ENCODE peak calls at places on chromosomes 16 and 17, in five cellular contexts. One of them, this sample, is unnamed. For H3K4me1, the result is how much of the 10 kb centered on the place peaks cover.

GRCh38 chr16:19753815-19754643 is 36.0 kb downstream of the IQCK start:
- DNase-seq in cardiac muscle cell: no peak
- DNase-seq in left lung: no peak
- DNase-seq in hepatocyte: peak
- DNase-seq in GM23248: peak
- DNase-seq in this sample: no peak

GRCh38 chr17:2950846-2951245 is 112.6 kb downstream of the OR1D5 start:
- DNase-seq in left lung: no peak
- DNase-seq in GM23248: no peak
- DNase-seq in hepatocyte: no peak
- DNase-seq in cardiac muscle cell: no peak
- DNase-seq in this sample: no peak

GRCh38 chr16:88938933-88939813 is 37.8 kb downstream of the CBFA2T3 start:
- DNase-seq in left lung: no peak
- DNase-seq in cardiac muscle cell: no peak
- DNase-seq in GM23248: peak
- DNase-seq in hepatocyte: no peak
- DNase-seq in this sample: no peak

GRCh38 chr17:77146882-77147281 is 6.1 kb downstream of the SEC14L1 start:
- DNase-seq in GM23248: no peak
- DNase-seq in hepatocyte: peak
- DNase-seq in left lung: peak
- DNase-seq in cardiac muscle cell: no peak
- DNase-seq in this sample: no peak

GRCh38 chr17:5705081-5705875 is 121.0 kb upstream of the NLRP1 start:
- DNase-seq in hepatocyte: no peak
- DNase-seq in cardiac muscle cell: peak
- DNase-seq in GM23248: peak
- DNase-seq in left lung: no peak
- DNase-seq in this sample: no peak

GRCh38 chr16:65829076-65829475 is 537.4 kb upstream of the CDH5 start:
- DNase-seq in hepatocyte: no peak
- DNase-seq in left lung: no peak
- DNase-seq in GM23248: no peak
- DNase-seq in cardiac muscle cell: no peak
- DNase-seq in this sample: no peak

GRCh38 chr16:57604177-57604576 is 24.3 kb upstream of the ADGRG1 start:
- DNase-seq in hepatocyte: no peak
- DNase-seq in left lung: peak
- DNase-seq in GM23248: no peak
- DNase-seq in cardiac muscle cell: no peak
- DNase-seq in this sample: no peak

GRCh38 chr16:13957197-13958078 is 37.5 kb downstream of the ERCC4 start:
- DNase-seq in hepatocyte: peak
- DNase-seq in GM23248: peak
- DNase-seq in cardiac muscle cell: no peak
- DNase-seq in left lung: peak
- DNase-seq in this sample: no peak

GRCh38 chr17:1793447-1793806 is 31.6 kb downstream of the SERPINF1 start:
- DNase-seq in GM23248: peak
- DNase-seq in hepatocyte: no peak
- DNase-seq in cardiac muscle cell: no peak
- DNase-seq in left lung: no peak
- DNase-seq in this sample: no peak

GRCh38 chr17:73262676-73263642 is 1.3 kb upstream of the CPSF4L start:
- DNase-seq in cardiac muscle cell: no peak
- DNase-seq in GM23248: no peak
- DNase-seq in left lung: no peak
- DNase-seq in hepatocyte: no peak
- DNase-seq in this sample: no peak
- H3K4me3 ChIP-seq in cardiac muscle cell: no peak
- H3K4me3 ChIP-seq in GM23248: no peak
- H3K4me3 ChIP-seq in left lung: no peak
- H3K4me3 ChIP-seq in hepatocyte: no peak
- H3K4me3 ChIP-seq in this sample: no peak

GRCh38 chr17:81683208-81683583 is 401 bp downstream of the ARL16 start:
- DNase-seq in GM23248: peak
- DNase-seq in left lung: no peak
- DNase-seq in cardiac muscle cell: no peak
- DNase-seq in hepatocyte: no peak
- DNase-seq in this sample: no peak
- H3K4me1 ChIP-seq in GM23248: under half
- H3K4me1 ChIP-seq in left lung: under half
- H3K4me1 ChIP-seq in cardiac muscle cell: under half
- H3K4me1 ChIP-seq in hepatocyte: under half
- H3K4me1 ChIP-seq in this sample: under half

GRCh38 chr17:58525239-58525638 is 10.8 kb upstream of the MTMR4 start:
- DNase-seq in cardiac muscle cell: no peak
- DNase-seq in GM23248: peak
- DNase-seq in left lung: no peak
- DNase-seq in hepatocyte: peak
- DNase-seq in this sample: no peak
- H3K4me3 ChIP-seq in cardiac muscle cell: no peak
- H3K4me3 ChIP-seq in GM23248: no peak
- H3K4me3 ChIP-seq in left lung: no peak
- H3K4me3 ChIP-seq in hepatocyte: no peak
- H3K4me3 ChIP-seq in this sample: no peak

GRCh38 chr16:69772560-69773254 is 10.6 kb downstream of the WWP2 start:
- DNase-seq in hepatocyte: no peak
- DNase-seq in GM23248: peak
- DNase-seq in left lung: no peak
- DNase-seq in cardiac muscle cell: no peak
- DNase-seq in this sample: no peak
- H3K4me1 ChIP-seq in hepatocyte: under half
- H3K4me1 ChIP-seq in GM23248: under half
- H3K4me1 ChIP-seq in left lung: half or more
- H3K4me1 ChIP-seq in cardiac muscle cell: under half
- H3K4me1 ChIP-seq in this sample: under half

GRCh38 chr16:71453051-71453450 is 9.0 kb downstream of the ZNF23 start:
- DNase-seq in left lung: no peak
- DNase-seq in hepatocyte: no peak
- DNase-seq in GM23248: no peak
- DNase-seq in cardiac muscle cell: no peak
- DNase-seq in this sample: no peak

GRCh38 chr16:71449020-71449419 is 7.2 kb upstream of the TLE7 start:
- DNase-seq in hepatocyte: no peak
- DNase-seq in cardiac muscle cell: no peak
- DNase-seq in GM23248: no peak
- DNase-seq in left lung: no peak
- DNase-seq in this sample: no peak

GRCh38 chr16:71443714-71444113 is 1.9 kb upstream of the TLE7 start:
- DNase-seq in left lung: no peak
- DNase-seq in GM23248: no peak
- DNase-seq in cardiac muscle cell: no peak
- DNase-seq in hepatocyte: no peak
- DNase-seq in this sample: no peak

DNA sequence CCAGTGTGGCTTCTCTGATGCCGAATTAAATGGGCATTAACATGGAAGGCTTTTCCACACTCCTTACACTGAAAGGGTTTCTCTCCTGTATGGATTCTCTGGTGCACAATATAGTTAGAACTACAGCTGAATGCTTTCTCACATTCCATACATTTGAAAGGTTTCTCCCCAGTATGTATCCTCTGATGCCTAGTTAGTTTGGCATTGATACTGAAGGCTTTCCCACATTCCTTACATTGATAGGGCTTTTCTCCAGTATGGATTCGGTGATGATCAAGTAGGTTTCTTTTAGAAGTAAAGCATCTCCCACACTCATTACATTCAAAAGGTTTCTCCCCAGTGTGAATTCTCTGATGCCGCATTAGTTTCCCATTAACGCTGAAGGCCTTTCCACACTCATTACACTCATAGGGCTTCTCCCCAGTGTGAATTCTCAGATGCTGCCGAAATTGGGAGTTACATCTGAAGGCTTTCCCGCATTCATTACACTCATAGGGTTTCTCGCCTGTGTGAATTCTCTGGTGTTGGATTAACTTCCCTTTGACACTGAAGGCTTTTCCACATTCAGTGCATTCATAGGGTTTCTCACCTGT is 6.5 kb upstream of the TLE7 start:
- DNase-seq in hepatocyte: no peak
- DNase-seq in cardiac muscle cell: no peak
- DNase-seq in GM23248: no peak
- DNase-seq in left lung: no peak
- DNase-seq in this sample: no peak
- H3K4me3 ChIP-seq in hepatocyte: no peak
- H3K4me3 ChIP-seq in cardiac muscle cell: no peak
- H3K4me3 ChIP-seq in GM23248: peak
- H3K4me3 ChIP-seq in left lung: no peak
- H3K4me3 ChIP-seq in this sample: no peak

GRCh38 chr17:78558181-78558850 is 18.9 kb downstream of the DNAH17 start:
- DNase-seq in left lung: no peak
- DNase-seq in hepatocyte: no peak
- DNase-seq in cardiac muscle cell: no peak
- DNase-seq in GM23248: peak
- DNase-seq in this sample: no peak

GRCh38 chr17:78555741-78556401 is 21.3 kb downstream of the DNAH17 start:
- DNase-seq in GM23248: no peak
- DNase-seq in left lung: no peak
- DNase-seq in hepatocyte: no peak
- DNase-seq in cardiac muscle cell: no peak
- DNase-seq in this sample: no peak

GRCh38 chr17:78556812-78557211 is 20.4 kb downstream of the DNAH17 start:
- DNase-seq in left lung: no peak
- DNase-seq in GM23248: no peak
- DNase-seq in hepatocyte: no peak
- DNase-seq in cardiac muscle cell: no peak
- DNase-seq in this sample: no peak

GRCh38 chr17:78559024-78559423 is 18.2 kb downstream of the DNAH17 start:
- DNase-seq in GM23248: no peak
- DNase-seq in left lung: no peak
- DNase-seq in hepatocyte: no peak
- DNase-seq in cardiac muscle cell: no peak
- DNase-seq in this sample: no peak

DNA sequence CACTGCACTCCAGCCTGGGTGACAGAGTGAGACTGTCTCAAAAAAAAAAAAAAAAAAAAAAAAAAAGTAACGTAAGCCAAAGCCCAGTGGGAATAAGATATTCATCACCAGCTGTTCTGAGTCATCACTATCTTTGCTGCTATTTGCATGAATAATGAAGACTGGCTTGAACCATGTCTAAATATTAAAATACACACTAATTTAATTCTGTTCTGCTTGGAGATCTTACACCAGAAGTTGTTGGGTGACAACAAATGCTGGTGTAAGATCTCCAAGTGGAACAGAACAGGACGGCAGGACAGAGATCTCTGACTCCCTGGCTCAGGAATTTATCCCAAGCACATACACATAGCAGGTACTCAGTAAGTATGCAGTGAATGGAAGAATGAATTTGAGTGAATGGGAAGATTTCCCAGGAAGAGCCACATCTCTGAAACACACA is 19.6 kb downstream of the DNAH17 start:
- DNase-seq in hepatocyte: no peak
- DNase-seq in GM23248: peak
- DNase-seq in cardiac muscle cell: no peak
- DNase-seq in left lung: no peak
- DNase-seq in this sample: no peak
- H3K4me1 ChIP-seq in hepatocyte: under half
- H3K4me1 ChIP-seq in GM23248: under half
- H3K4me1 ChIP-seq in cardiac muscle cell: under half
- H3K4me1 ChIP-seq in left lung: under half
- H3K4me1 ChIP-seq in this sample: under half

GRCh38 chr17:63537991-63538692 is 12.1 kb upstream of the DCAF7 start:
- DNase-seq in cardiac muscle cell: peak
- DNase-seq in GM23248: peak
- DNase-seq in hepatocyte: no peak
- DNase-seq in left lung: no peak
- DNase-seq in this sample: no peak
- H3K4me3 ChIP-seq in cardiac muscle cell: no peak
- H3K4me3 ChIP-seq in GM23248: peak
- H3K4me3 ChIP-seq in hepatocyte: no peak
- H3K4me3 ChIP-seq in left lung: no peak
- H3K4me3 ChIP-seq in this sample: no peak

This sample was measured in CD8-positive, alpha-beta T cell.